ENCODE peak calls at places on chromosomes 11 and 22, in nine cellular contexts. G, P, T, A, I, W, M, X and D are unnamed samples.

GRCh38 chr22:24420072-24420976 is 7.1 kb upstream of the ADORA2A start:
- DNase-seq in G (no peak), P (no peak), T (no peak), A (no peak), I (no peak), W (no peak), M (no peak), X (peak), D (peak)

GRCh38 chr22:30872282-30873041 is 96.1 kb downstream of the MORC2 start:
- DNase-seq in G (no peak), P (no peak), T (no peak), A (no peak), I (no peak), W (no peak), M (peak), X (peak), D (peak)

GRCh38 chr11:12625438-12626071 is 48.7 kb upstream of the TEAD1 start:
- DNase-seq in G (no peak), P (no peak), T (no peak), A (no peak), I (no peak), W (peak), M (no peak), X (no peak), D (no peak)

GRCh38 chr11:86249307-86250098 is 5.0 kb downstream of the EED start:
- DNase-seq in G (no peak), P (no peak), T (no peak), A (no peak), I (no peak), W (no peak), M (no peak), X (no peak), D (no peak)

GRCh38 chr11:69178819-69179482 is 23.2 kb downstream of the SMIM38 start:
- DNase-seq in G (no peak), P (no peak), T (no peak), A (no peak), I (no peak), W (no peak), M (no peak), X (no peak), D (no peak)

GRCh38 chr11:61134801-61135257 is 26.4 kb downstream of the VPS37C start:
- DNase-seq in G (peak), P (no peak), T (no peak), A (no peak), I (no peak), W (no peak), M (no peak), X (peak), D (no peak)

GRCh38 chr11:75078233-75078632 is 18.4 kb downstream of the OR2AT4 start:
- DNase-seq in G (no peak), P (no peak), T (no peak), A (no peak), I (no peak), W (peak), M (no peak), X (no peak), D (no peak)

GRCh38 chr22:48276933-48277867 is 1514.8 kb downstream of the TBC1D22A start:
- DNase-seq in G (no peak), P (no peak), T (no peak), A (no peak), I (no peak), W (no peak), M (peak), X (peak), D (no peak)

GRCh38 chr22:27988704-27989103 is 69.6 kb upstream of the PITPNB start:
- DNase-seq in G (no peak), P (no peak), T (no peak), A (no peak), I (no peak), W (no peak), M (no peak), X (no peak), D (peak)

GRCh38 chr11:14500181-14500651 is 605 bp upstream of the COPB1 start:
- DNase-seq in G (no peak), P (no peak), T (no peak), A (peak), I (no peak), W (no peak), M (peak), X (no peak), D (peak)

GRCh38 chr22:23072911-23073491 is 2.7 kb downstream of the GNAZ start:
- DNase-seq in G (peak), P (no peak), T (no peak), A (no peak), I (no peak), W (no peak), M (no peak), X (peak), D (peak)

GRCh38 chr22:37184380-37184755 is 3.7 kb downstream of the C1QTNF6 start:
- DNase-seq in G (no peak), P (no peak), T (no peak), A (no peak), I (no peak), W (no peak), M (no peak), X (no peak), D (no peak)

GRCh38 chr11:113026778-113027177 is 65.6 kb downstream of the NCAM1 start:
- DNase-seq in G (no peak), P (no peak), T (no peak), A (no peak), I (no peak), W (no peak), M (no peak), X (no peak), D (no peak)

GRCh38 chr11:117794144-117794543 is 2.9 kb downstream of the DSCAML1 start:
- DNase-seq in G (no peak), P (no peak), T (no peak), A (no peak), I (no peak), W (no peak), M (peak), X (peak), D (no peak)

GRCh38 chr22:18001040-18001893 is 23.1 kb downstream of the MICAL3 start:
- DNase-seq in G (peak), P (peak), T (peak), A (peak), I (peak), W (peak), M (peak), X (peak), D (peak)

GRCh38 chr11:115423728-115424459 is 80.3 kb downstream of the CADM1 start:
- DNase-seq in G (no peak), P (no peak), T (no peak), A (no peak), I (no peak), W (no peak), M (no peak), X (no peak), D (no peak)